ENCODE peak calls at places on chromosomes 6 and 20, in nine cellular contexts. Y is GM10248, Z is RWPE1, M is pancreas, V is IMR-90, B is choroid plexus epithelial cell, Q is left lung, O is nephron progenitor cell, F is hepatocyte. J is an unnamed sample.

GRCh38 chr6:123564363-123564762 is 72.4 kb downstream of the TRDN start:
- DNase-seq in Y (no peak), M (no peak), O (no peak), Z (no peak), B (no peak), F (no peak), V (no peak), Q (no peak), J (no peak)

GRCh38 chr6:157091243-157091642 is 232.1 kb downstream of the TMEM242 start:
- DNase-seq in F (no peak), V (no peak), O (no peak), Z (no peak), Y (no peak), Q (no peak), B (no peak), M (no peak), J (no peak)

GRCh38 chr20:7775072-7775471 is 165.2 kb downstream of the HAO1 start:
- DNase-seq in Q (no peak), O (no peak), M (no peak), F (no peak), Z (no peak), Y (no peak), B (peak; percentile 90), V (peak; percentile 3), J (no peak)

GRCh38 chr6:169990095-169991030 is 238.9 kb downstream of the ERMARD start:
- DNase-seq in Z (no peak), V (no peak), O (no peak), Q (peak; percentile 71), F (no peak), M (peak; percentile 44), Y (peak; percentile 47), B (no peak), J (peak; percentile 6)

GRCh38 chr6:122491915-122492537 is 20.4 kb upstream of the SERINC1 start:
- DNase-seq in B (peak; percentile 88), F (peak; percentile 73), O (peak; percentile 71), Y (peak; percentile 60), Q (peak; percentile 55), V (peak; percentile 67), M (peak; percentile 69), Z (peak; percentile 54), J (peak; percentile 77)

GRCh38 chr6:127341471-127342202 is 1.8 kb downstream of the ECHDC1 start:
- DNase-seq in Q (no peak), B (no peak), Y (peak; percentile 26), Z (no peak), M (no peak), V (no peak), F (no peak), O (no peak), J (no peak)

GRCh38 chr6:44925100-44925739 is 402.9 kb upstream of the RUNX2 start:
- DNase-seq in M (no peak), O (no peak), Y (peak; percentile 15), F (peak; percentile 36), B (peak; percentile 65), Q (no peak), V (peak; percentile 5), Z (no peak), J (no peak)

GRCh38 chr6:170429457-170429856 is 122.9 kb downstream of the FAM120B start:
- DNase-seq in Q (no peak), Y (no peak), B (peak; percentile 81), M (no peak), F (peak; percentile 55), O (no peak), Z (no peak), V (no peak), J (no peak)

GRCh38 chr6:53263915-53264314 is 84.8 kb downstream of the ELOVL5 start:
- DNase-seq in V (peak; percentile 62), Y (no peak), Q (no peak), F (no peak), M (no peak), Z (no peak), O (no peak), B (peak; percentile 73), J (no peak)

GRCh38 chr6:22240025-22240424 is 56.8 kb downstream of the PRL start:
- DNase-seq in Q (no peak), V (no peak), F (no peak), Z (no peak), Y (no peak), B (no peak), O (no peak), M (no peak), J (no peak)

GRCh38 chr6:77136086-77136485 is 327.2 kb downstream of the HTR1B start:
- DNase-seq in B (no peak), M (no peak), Z (peak; percentile 55), F (no peak), V (peak; percentile 16), Q (no peak), Y (no peak), O (no peak), J (no peak)

GRCh38 chr6:167472876-167473275 is 148.0 kb downstream of the TTLL2 start:
- DNase-seq in O (no peak), Z (no peak), B (no peak), V (no peak), Q (no peak), M (no peak), F (no peak), Y (no peak), J (no peak)

GRCh38 chr20:23303325-23304102 is 47.1 kb upstream of the NXT1 start:
- DNase-seq in O (no peak), Y (no peak), B (no peak), M (no peak), Z (no peak), Q (no peak), F (no peak), V (no peak), J (no peak)

GRCh38 chr6:18277181-18278006 is 13.1 kb upstream of the DEK start:
- DNase-seq in F (no peak), O (peak; percentile 56), Q (no peak), M (peak; percentile 57), Y (no peak), Z (no peak), V (no peak), B (no peak), J (peak; percentile 30)

GRCh38 chr6:53484409-53485280 is 60.3 kb downstream of the GCLC start:
- DNase-seq in M (no peak), Y (peak; percentile 22), Q (no peak), Z (peak; percentile 30), F (peak; percentile 89), V (peak; percentile 75), B (peak; percentile 90), O (peak; percentile 77), J (peak; percentile 45)

GRCh38 chr20:61543931-61544745 is 292.1 kb downstream of the CDH4 start:
- DNase-seq in M (no peak), F (no peak), B (no peak), V (no peak), Y (no peak), Z (no peak), Q (no peak), O (no peak), J (no peak)

DNA sequence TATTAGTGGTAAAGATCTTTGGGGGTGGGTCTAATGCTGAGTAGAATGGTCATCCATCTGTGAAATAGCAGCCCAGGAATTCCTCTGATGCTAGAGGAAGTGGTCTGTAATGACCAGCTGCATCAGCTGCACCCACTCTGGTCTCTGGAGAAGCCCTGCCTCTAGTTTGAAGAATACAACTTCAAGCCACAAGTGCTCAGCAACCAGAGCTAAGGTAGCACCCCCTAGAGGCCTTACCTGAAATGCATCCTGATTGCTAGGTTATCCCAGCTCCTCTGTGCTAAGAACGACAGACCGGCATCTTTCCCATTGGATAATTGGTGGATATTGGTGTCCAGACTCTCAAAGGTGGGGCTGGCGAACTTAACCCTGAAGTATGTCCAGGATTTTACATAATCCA is 58.2 kb downstream of the DNAH8 start:
- DNase-seq in V (no peak), Z (no peak), Q (no peak), O (peak; percentile 13), Y (peak; percentile 25), F (peak; percentile 22), M (no peak), B (no peak), J (no peak)
- TF ChIP-seq CTCF in V (no peak), Z (no peak), Q (peak; percentile 24), O (no peak), Y (peak; percentile 52), F (peak; percentile 28), M (no peak), B (peak; percentile 55), J (no peak)

GRCh38 chr6:158471339-158471738 is 88.6 kb upstream of the TMEM181 start:
- DNase-seq in Q (no peak), V (no peak), Y (peak; percentile 28), O (no peak), M (no peak), Z (no peak), F (no peak), B (no peak), J (no peak)

GRCh38 chr6:158465747-158466146 is 94.1 kb upstream of the TMEM181 start:
- DNase-seq in F (no peak), M (no peak), Y (no peak), B (no peak), O (no peak), V (no peak), Q (no peak), Z (no peak), J (no peak)

GRCh38 chr6:158472453-158472852 is 87.4 kb upstream of the TMEM181 start:
- DNase-seq in Y (no peak), O (no peak), M (no peak), V (no peak), Q (no peak), F (no peak), B (no peak), Z (no peak), J (no peak)

GRCh38 chr6:158467923-158468322 is 92.0 kb upstream of the TMEM181 start:
- DNase-seq in V (no peak), Q (no peak), B (peak; percentile 50), Z (no peak), Y (no peak), F (no peak), M (no peak), O (no peak), J (no peak)

GRCh38 chr6:158468666-158469065 is 91.2 kb upstream of the TMEM181 start:
- DNase-seq in O (no peak), F (no peak), V (no peak), Z (no peak), M (no peak), Q (no peak), B (no peak), Y (no peak), J (no peak)
- TF ChIP-seq CTCF in O (no peak), F (no peak), V (no peak), Z (no peak), M (no peak), Q (no peak), B (peak; percentile 16), Y (no peak), J (no peak)

GRCh38 chr20:17586250-17586649 is 16.4 kb downstream of the DSTN start:
- DNase-seq in Y (no peak), O (no peak), F (no peak), M (no peak), V (no peak), Z (no peak), B (no peak), Q (no peak), J (no peak)
- TF ChIP-seq CTCF in Y (no peak), O (no peak), F (no peak), M (no peak), V (no peak), Z (no peak), B (no peak), Q (no peak), J (no peak)

DNA sequence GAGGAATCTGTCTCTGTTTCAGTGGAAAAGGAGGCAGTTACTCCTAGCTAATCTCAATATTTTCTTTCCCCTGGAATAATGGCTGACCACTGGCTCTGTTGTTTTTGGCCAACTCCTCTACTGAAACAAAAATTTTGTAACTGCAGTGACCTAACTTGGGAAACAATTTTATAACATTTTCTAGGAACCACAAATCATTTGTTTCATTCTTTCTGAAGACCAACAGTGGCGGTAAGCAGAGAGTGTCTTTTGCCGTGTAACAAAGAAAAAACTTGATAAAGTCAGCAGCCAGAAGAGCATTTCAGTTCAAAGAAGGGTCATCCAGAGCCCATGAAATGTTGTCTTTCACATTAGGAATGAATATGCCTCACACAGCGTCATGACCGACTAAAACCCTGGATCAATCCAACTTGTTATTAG is 11.8 kb upstream of the BFSP1 start:
- DNase-seq in Q (no peak), Z (no peak), Y (no peak), V (peak; percentile 83), B (peak; percentile 92), M (no peak), F (no peak), O (no peak), J (no peak)
- TF ChIP-seq CTCF in Q (no peak), Z (no peak), Y (no peak), V (no peak), B (no peak), M (no peak), F (no peak), O (no peak), J (no peak)

J was measured in glutamatergic neuron.